ENCODE peak calls at places on chromosomes 2 and 18, in nine cellular contexts. X, A, F, B, D, R, U, Y and C are unnamed samples.

GRCh38 chr2:70946832-70947442 is 11.2 kb downstream of the ATP6V1B1 start:
- DNase-seq in X (peak; percentile 56), A (peak; percentile 48), F (peak; percentile 81), B (peak; percentile 79), D (peak; percentile 79), R (peak; percentile 56), U (no peak), Y (peak; percentile 57), C (peak; percentile 60)

GRCh38 chr18:52409732-52410131 is 69.7 kb downstream of the DCC start:
- DNase-seq in X (no peak), A (peak; percentile 76), F (no peak), B (no peak), D (peak; percentile 36), R (peak; percentile 8), U (no peak), Y (no peak), C (no peak)

GRCh38 chr18:12296087-12296403 is 12.0 kb upstream of the TUBB6 start:
- DNase-seq in X (no peak), A (peak; percentile 22), F (no peak), B (no peak), D (no peak), R (no peak), U (no peak), Y (peak; percentile 49), C (no peak)

GRCh38 chr2:225429718-225430117 is 30.2 kb downstream of the NYAP2 start:
- DNase-seq in X (peak; percentile 30), A (peak; percentile 57), F (no peak), B (no peak), D (no peak), R (no peak), U (no peak), Y (peak; percentile 47), C (no peak)

GRCh38 chr2:50765590-50765989 is 266.3 kb downstream of the NRXN1 start:
- DNase-seq in X (no peak), A (no peak), F (no peak), B (no peak), D (no peak), R (no peak), U (no peak), Y (no peak), C (no peak)

GRCh38 chr2:111946294-111947114 is 48.1 kb downstream of the MERTK start:
- DNase-seq in X (peak; percentile 80), A (peak; percentile 90), F (no peak), B (peak; percentile 66), D (peak; percentile 10), R (peak; percentile 58), U (no peak), Y (peak; percentile 95), C (no peak)

GRCh38 chr2:132909427-132909826 is 239.4 kb upstream of the LYPD1 start:
- DNase-seq in X (no peak), A (peak; percentile 9), F (no peak), B (no peak), D (no peak), R (no peak), U (no peak), Y (no peak), C (no peak)

GRCh38 chr2:108324531-108325256 is 36.0 kb downstream of the SULT1C2 start:
- DNase-seq in X (no peak), A (peak; percentile 93), F (no peak), B (no peak), D (peak; percentile 62), R (no peak), U (no peak), Y (peak; percentile 88), C (no peak)

GRCh38 chr2:69594341-69594740 is 49.2 kb downstream of the AAK1 start:
- DNase-seq in X (no peak), A (peak; percentile 78), F (no peak), B (no peak), D (no peak), R (no peak), U (no peak), Y (peak; percentile 88), C (no peak)

GRCh38 chr2:109611467-109612095 is 2.2 kb downstream of the SEPTIN10 start:
- DNase-seq in X (no peak), A (peak; percentile 23), F (no peak), B (no peak), D (peak; percentile 75), R (no peak), U (no peak), Y (peak; percentile 88), C (no peak)